ENCODE peak calls at places on chromosomes 13 and 19, in ten cellular contexts. L, X, C, D, P, G, O, E, W and S are unnamed samples.

GRCh38 chr19:2171349-2172145 is 7.8 kb downstream of the DOT1L start:
- DNase-seq in D (peak), C (peak), L (peak), X (peak), E (no peak), O (no peak), P (peak), W (peak), G (no peak), S (peak)

GRCh38 chr19:872266-872951 is 12.9 kb downstream of the CFD start:
- DNase-seq in L (peak), D (peak), E (peak), W (peak), G (peak), O (no peak), C (no peak), X (no peak), P (peak), S (peak)

GRCh38 chr19:29532956-29533355 is 7.2 kb downstream of the VSTM2B start:
- DNase-seq in P (no peak), O (no peak), C (no peak), D (no peak), X (no peak), W (no peak), G (no peak), E (no peak), L (no peak), S (no peak)

GRCh38 chr13:75798353-75799245 is 162.5 kb downstream of the LMO7 start:
- DNase-seq in P (peak), E (no peak), C (no peak), D (no peak), O (no peak), X (no peak), G (no peak), L (no peak), W (no peak), S (no peak)

GRCh38 chr13:100230813-100231575 is 142.1 kb downstream of the PCCA start:
- DNase-seq in O (no peak), P (no peak), D (no peak), W (no peak), E (no peak), L (no peak), C (no peak), X (no peak), G (no peak), S (no peak)

GRCh38 chr19:3154957-3155736 is 19.3 kb downstream of the GNA15 start:
- DNase-seq in D (peak), O (no peak), P (peak), C (no peak), G (peak), W (peak), E (peak), X (no peak), L (peak), S (peak)

GRCh38 chr19:53045536-53045935 is 996 bp downstream of the ERVV-2 start:
- DNase-seq in P (no peak), O (no peak), W (no peak), X (no peak), D (no peak), E (no peak), C (no peak), G (no peak), L (no peak), S (no peak)

GRCh38 chr19:49362048-49362925 is at the start of gene TEAD2:
- DNase-seq in C (no peak), L (peak), D (no peak), X (no peak), P (peak), G (peak), O (no peak), E (no peak), W (no peak), S (no peak)

GRCh38 chr13:91132786-91133185 is 214.7 kb upstream of the MIR17HG start:
- DNase-seq in W (no peak), G (no peak), P (peak), L (no peak), C (no peak), X (no peak), E (no peak), O (no peak), D (no peak), S (no peak)

GRCh38 chr13:48578516-48579166 is 45.8 kb upstream of the RCBTB2 start:
- DNase-seq in E (peak), P (no peak), W (no peak), O (no peak), G (no peak), D (no peak), L (no peak), X (no peak), C (no peak), S (no peak)

GRCh38 chr13:24899601-24900000 is 135.6 kb downstream of the RNF17 start:
- DNase-seq in W (no peak), P (no peak), D (no peak), E (no peak), G (no peak), L (no peak), O (no peak), C (no peak), X (no peak), S (no peak)

GRCh38 chr13:73077867-73078266 is 19.1 kb downstream of the KLF5 start:
- DNase-seq in L (no peak), E (no peak), P (no peak), X (no peak), C (no peak), W (no peak), O (no peak), G (no peak), D (no peak), S (no peak)

GRCh38 chr19:3345850-3346460 is 20.4 kb upstream of the NFIC start:
- DNase-seq in X (no peak), D (no peak), O (no peak), L (no peak), E (no peak), W (no peak), C (no peak), P (no peak), G (no peak), S (no peak)

GRCh38 chr13:113557013-113557412 is 27.5 kb upstream of the TFDP1 start:
- DNase-seq in O (no peak), G (no peak), W (no peak), X (no peak), E (no peak), D (no peak), P (no peak), C (no peak), L (no peak), S (no peak)

GRCh38 chr13:28568286-28568685 is 73.4 kb upstream of the FLT1 start:
- DNase-seq in P (peak), O (peak), L (no peak), X (no peak), D (no peak), G (peak), W (no peak), C (peak), E (peak), S (no peak)

GRCh38 chr13:113299951-113300350 is 2.9 kb downstream of the LAMP1 start:
- DNase-seq in P (no peak), W (no peak), G (no peak), X (no peak), E (peak), D (no peak), L (no peak), C (no peak), O (no peak), S (no peak)

GRCh38 chr13:47420568-47420967 is 523.7 kb upstream of the HTR2A start:
- DNase-seq in X (no peak), D (no peak), G (no peak), O (no peak), P (no peak), W (no peak), C (no peak), L (no peak), E (no peak), S (no peak)

GRCh38 chr19:45468803-45469131 is 971 bp downstream of the FOSB start:
- DNase-seq in P (no peak), L (no peak), X (no peak), W (no peak), E (no peak), G (peak), O (no peak), D (no peak), C (no peak), S (no peak)

GRCh38 chr19:525857-526419 is 5.6 kb upstream of the CDC34 start:
- DNase-seq in D (no peak), P (no peak), L (no peak), W (no peak), O (no peak), X (no peak), E (no peak), C (no peak), G (no peak), S (no peak)

GRCh38 chr13:31908696-31909386 is 122.7 kb upstream of the FRY start:
- DNase-seq in O (no peak), G (no peak), L (peak), P (peak), C (no peak), D (no peak), E (peak), X (no peak), W (no peak), S (no peak)

GRCh38 chr19:1206063-1206732 is 620 bp downstream of the STK11 start:
- DNase-seq in G (peak), D (no peak), L (no peak), E (no peak), X (no peak), C (no peak), W (no peak), O (no peak), P (no peak), S (peak)

GRCh38 chr13:99150575-99151370 is 49.9 kb upstream of the UBAC2 start:
- DNase-seq in X (no peak), O (no peak), P (peak), G (no peak), W (no peak), C (no peak), E (no peak), L (no peak), D (no peak), S (no peak)

GRCh38 chr19:12834976-12835757 is 788 bp upstream of the RTBDN start:
- DNase-seq in W (no peak), C (no peak), G (no peak), O (no peak), P (no peak), E (no peak), L (no peak), D (no peak), X (no peak), S (no peak)

GRCh38 chr19:17242431-17243208 is 3.1 kb downstream of the NR2F6 start:
- DNase-seq in P (no peak), E (no peak), L (no peak), C (no peak), G (no peak), O (no peak), D (no peak), X (no peak), W (no peak), S (no peak)

GRCh38 chr13:29532821-29533220 is 62.7 kb downstream of the SLC7A1 start:
- DNase-seq in L (no peak), W (no peak), C (no peak), O (no peak), P (no peak), E (no peak), D (no peak), X (no peak), G (no peak), S (no peak)

GRCh38 chr19:48540110-48540509 is 11.9 kb upstream of the SULT2B1 start:
- DNase-seq in D (no peak), G (no peak), L (no peak), P (no peak), W (no peak), X (no peak), O (no peak), C (peak), E (no peak), S (no peak)

GRCh38 chr13:112740502-112741131 is 50.8 kb downstream of the ATP11A start:
- DNase-seq in E (peak), O (no peak), D (no peak), X (no peak), P (peak), W (no peak), G (peak), L (no peak), C (no peak), S (no peak)

GRCh38 chr19:11261902-11262839 is at the start of gene DOCK6:
- DNase-seq in W (no peak), C (no peak), P (no peak), D (no peak), L (no peak), O (no peak), G (peak), E (peak), X (no peak), S (no peak)

GRCh38 chr13:80665792-80666333 is 324.9 kb upstream of the SPRY2 start:
- DNase-seq in W (no peak), E (no peak), P (peak), G (no peak), X (no peak), C (no peak), L (no peak), O (no peak), D (no peak), S (no peak)

GRCh38 chr13:51225034-51225433 is 2.8 kb downstream of the FAM124A start:
- DNase-seq in W (no peak), E (peak), X (no peak), C (no peak), O (no peak), G (no peak), L (no peak), D (no peak), P (peak), S (no peak)

GRCh38 chr19:2083174-2083854 is 12.8 kb downstream of the MOB3A start:
- DNase-seq in P (no peak), O (no peak), E (peak), W (peak), G (no peak), L (peak), D (peak), X (no peak), C (peak), S (peak)

GRCh38 chr19:15374796-15375440 is 4.7 kb downstream of the AKAP8 start:
- DNase-seq in E (no peak), G (peak), O (no peak), C (no peak), X (no peak), D (no peak), P (no peak), W (no peak), L (no peak), S (no peak)

GRCh38 chr19:15304140-15304705 is 28.1 kb downstream of the BRD4 start:
- DNase-seq in D (no peak), E (peak), O (no peak), X (no peak), P (peak), W (no peak), C (no peak), L (no peak), G (no peak), S (no peak)

GRCh38 chr13:113906566-113906965 is 42.7 kb upstream of the GAS6 start:
- DNase-seq in E (no peak), L (no peak), W (no peak), P (no peak), C (peak), X (no peak), G (no peak), O (no peak), D (no peak), S (peak)

GRCh38 chr19:5323475-5323811 is 17.2 kb downstream of the PTPRS start:
- DNase-seq in L (no peak), X (no peak), E (no peak), G (no peak), D (no peak), C (no peak), O (no peak), W (no peak), P (no peak), S (no peak)

GRCh38 chr13:50208826-50209335 is 193.6 kb downstream of the KCNRG start:
- DNase-seq in D (no peak), X (no peak), C (no peak), L (no peak), G (peak), E (peak), P (peak), W (no peak), O (peak), S (no peak)